ENCODE peak calls at places on chromosomes 3 and 15, in nine cellular contexts. A is AG04450, H is Ammon's horn, O is frontal cortex, R is gastrocnemius medialis, G is H9, P is amniotic stem cell, X is GM13976, V is midbrain. Y is an unnamed sample.

GRCh38 chr3:63051920-63052319 is 176.7 kb upstream of the CADPS start:
- DNase-seq in A (no peak), H (peak), O (peak), R (no peak), G (no peak), P (no peak), X (no peak), V (no peak), Y (no peak)

GRCh38 chr3:180720012-180720411 is 40.7 kb upstream of the CCDC39 start:
- DNase-seq in A (no peak), H (no peak), O (no peak), R (no peak), G (no peak), P (no peak), X (no peak), V (no peak), Y (no peak)

GRCh38 chr15:76337047-76337738 is 620 bp downstream of the ISL2 start:
- DNase-seq in A (no peak), H (no peak), O (no peak), R (no peak), G (no peak), P (no peak), X (peak), V (no peak), Y (no peak)

GRCh38 chr3:123571264-123571972 is 13.4 kb downstream of the HACD2 start:
- DNase-seq in A (no peak), H (no peak), O (no peak), R (no peak), G (peak), P (no peak), X (no peak), V (no peak), Y (no peak)

GRCh38 chr3:61821823-61822251 is 260.5 kb downstream of the PTPRG start:
- DNase-seq in A (no peak), H (no peak), O (no peak), R (no peak), G (no peak), P (no peak), X (no peak), V (no peak), Y (no peak)

GRCh38 chr3:142577701-142578308 is 728 bp downstream of the ATR start:
- DNase-seq in A (no peak), H (no peak), O (no peak), R (no peak), G (no peak), P (no peak), X (no peak), V (no peak), Y (no peak)

GRCh38 chr3:126316515-126316939 is 40.7 kb downstream of the KLF15 start:
- DNase-seq in A (no peak), H (no peak), O (no peak), R (no peak), G (no peak), P (no peak), X (no peak), V (no peak), Y (no peak)

GRCh38 chr3:159191454-159191853 is 389.6 kb downstream of the MFSD1 start:
- DNase-seq in A (no peak), H (no peak), O (no peak), R (no peak), G (no peak), P (peak), X (no peak), V (no peak), Y (peak)

GRCh38 chr3:98182196-98182595 is 15.7 kb downstream of the OR5H15 start:
- DNase-seq in A (no peak), H (no peak), O (no peak), R (no peak), G (no peak), P (no peak), X (no peak), V (no peak), Y (no peak)

GRCh38 chr15:41930221-41930866 is 36.5 kb upstream of the SPTBN5 start:
- DNase-seq in A (peak), H (no peak), O (peak), R (peak), G (no peak), P (peak), X (no peak), V (no peak), Y (peak)

GRCh38 chr3:74590620-74591262 is 23.7 kb downstream of the CNTN3 start:
- DNase-seq in A (no peak), H (no peak), O (no peak), R (no peak), G (no peak), P (no peak), X (no peak), V (no peak), Y (no peak)

GRCh38 chr3:14147617-14148016 is 22.8 kb downstream of the TMEM43 start:
- DNase-seq in A (no peak), H (no peak), O (no peak), R (no peak), G (peak), P (no peak), X (no peak), V (no peak), Y (no peak)

GRCh38 chr15:48667701-48668100 is 22.2 kb upstream of the FBN1 start:
- DNase-seq in A (no peak), H (no peak), O (no peak), R (no peak), G (no peak), P (no peak), X (no peak), V (no peak), Y (no peak)

GRCh38 chr15:25900901-25901300 is 37.8 kb upstream of the ATP10A start:
- DNase-seq in A (no peak), H (peak), O (no peak), R (peak), G (no peak), P (no peak), X (no peak), V (no peak), Y (no peak)

GRCh38 chr15:27587810-27588209 is 511.3 kb downstream of the OCA2 start:
- DNase-seq in A (no peak), H (no peak), O (no peak), R (no peak), G (peak), P (no peak), X (no peak), V (no peak), Y (no peak)

Y was measured in pulmonary artery endothelial cell.